ENCODE peak calls at places on chromosomes 6 and 20, in seven cellular contexts. M is K562, V is esophagus squamous epithelium, N is kidney, X is neuronal stem cell, B is HFF-Myc, A is IMR-90. Y is an unnamed sample.

GRCh38 chr6:90450268-90450953 is 136.5 kb downstream of the MAP3K7 start:
- DNase-seq in A (no peak), X (no peak), V (no peak), B (no peak), M (no peak), N (no peak), Y (no peak)

GRCh38 chr6:97394160-97394748 is 111.2 kb upstream of the MMS22L start:
- DNase-seq in V (no peak), A (peak), X (peak), B (peak), M (peak), N (no peak), Y (no peak)

GRCh38 chr6:161434331-161434730 is 160.5 kb upstream of the AGPAT4 start:
- DNase-seq in B (no peak), A (no peak), M (no peak), X (no peak), N (no peak), V (no peak), Y (no peak)

GRCh38 chr6:67759001-67759400 is 876.1 kb upstream of the ADGRB3 start:
- DNase-seq in X (no peak), B (no peak), M (no peak), N (no peak), V (no peak), A (no peak), Y (no peak)

GRCh38 chr20:49573900-49574416 is 6.0 kb upstream of the PTGIS start:
- DNase-seq in V (no peak), X (no peak), M (no peak), B (no peak), A (peak), N (no peak), Y (no peak)

GRCh38 chr6:38973178-38974057 is 75.2 kb upstream of the GLP1R start:
- DNase-seq in V (no peak), N (no peak), A (peak), B (peak), X (no peak), M (peak), Y (peak)

GRCh38 chr6:109093732-109094131 is 914 bp downstream of the SESN1 start:
- DNase-seq in V (no peak), A (peak), N (no peak), X (no peak), B (no peak), M (no peak), Y (no peak)

GRCh38 chr6:170111816-170112582 is 178.9 kb downstream of the DLL1 start:
- DNase-seq in N (peak), B (no peak), A (no peak), X (no peak), V (no peak), M (no peak), Y (no peak)

GRCh38 chr20:63703471-63703975 is 4.3 kb downstream of the ARFRP1 start:
- DNase-seq in V (no peak), N (no peak), M (peak), B (no peak), A (no peak), X (no peak), Y (no peak)

GRCh38 chr20:45044084-45044573 is 56.8 kb downstream of the KCNS1 start:
- DNase-seq in X (peak), V (no peak), M (peak), B (peak), A (peak), N (no peak), Y (peak)

GRCh38 chr6:36364669-36365479 is 22.6 kb downstream of the ETV7 start:
- DNase-seq in V (no peak), N (peak), A (peak), M (no peak), X (no peak), B (no peak), Y (no peak)

GRCh38 chr6:21595265-21595950 is 1.9 kb downstream of the SOX4 start:
- DNase-seq in B (no peak), M (no peak), X (no peak), A (no peak), N (peak), V (no peak), Y (no peak)

GRCh38 chr20:32285621-32286334 is 8.3 kb downstream of the KIF3B start:
- DNase-seq in X (no peak), B (peak), N (no peak), A (peak), V (no peak), M (peak), Y (no peak)

GRCh38 chr6:35948725-35949124 is 27.8 kb upstream of the SRPK1 start:
- DNase-seq in A (peak), V (no peak), B (no peak), X (no peak), N (no peak), M (no peak), Y (no peak)

GRCh38 chr6:80472276-80472675 is 365.8 kb downstream of the BCKDHB start:
- DNase-seq in A (peak), X (no peak), B (no peak), V (no peak), N (no peak), M (no peak), Y (no peak)

GRCh38 chr20:63435552-63435951 is 36.9 kb downstream of the KCNQ2 start:
- DNase-seq in A (peak), B (no peak), N (no peak), V (no peak), M (no peak), X (no peak), Y (no peak)

DNA sequence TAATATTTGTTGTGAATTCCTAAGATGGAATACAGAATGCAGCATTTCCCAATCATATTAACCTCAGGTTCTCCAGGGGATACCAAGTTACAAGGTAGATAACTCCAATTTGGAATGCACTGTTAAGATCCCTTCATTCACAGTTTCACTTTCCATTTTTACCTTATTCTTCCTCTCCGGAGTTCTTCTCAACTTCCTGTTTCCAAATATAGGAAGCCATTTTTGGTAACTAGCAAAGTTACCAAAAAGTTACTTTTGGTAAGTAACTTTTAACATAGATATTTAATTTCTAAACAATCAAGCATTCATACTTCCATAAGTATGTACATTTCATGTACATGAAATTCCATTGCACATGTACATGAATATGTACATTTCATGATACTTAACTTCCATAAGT is 63.5 kb upstream of the PHACTR2 start:
- DNase-seq in A (no peak), M (no peak), N (no peak), V (no peak), X (no peak), B (no peak), Y (no peak)
- H3K4me3 ChIP-seq in A (no peak), M (no peak), N (no peak), V (peak), X (no peak), B (no peak), Y (no peak)

GRCh38 chr6:4794140-4794707 is 18.0 kb downstream of the CDYL start:
- DNase-seq in M (no peak), X (no peak), N (no peak), B (no peak), V (no peak), A (no peak), Y (no peak)
- H3K4me3 ChIP-seq in M (peak), X (no peak), N (no peak), B (no peak), V (no peak), A (no peak), Y (no peak)

DNA sequence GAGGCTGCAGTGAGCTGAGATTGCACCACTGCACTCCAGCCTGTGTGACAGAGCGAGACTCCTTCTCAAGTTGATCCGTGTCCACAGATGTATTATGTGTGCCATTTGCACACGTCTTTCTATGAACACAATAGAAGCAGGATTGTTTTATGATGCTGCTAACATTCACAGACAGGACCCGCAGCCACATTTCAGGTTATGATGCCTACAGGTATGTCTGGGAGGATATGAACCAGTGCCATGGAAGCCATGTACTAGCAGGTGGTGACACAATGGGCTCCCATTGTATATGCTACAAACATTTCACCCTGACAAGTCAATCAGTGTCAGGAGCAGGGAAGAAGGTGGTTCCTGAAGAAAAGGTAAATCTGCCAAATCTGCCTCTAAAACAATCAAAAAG is 4.3 kb downstream of the TRAM2 start:
- DNase-seq in A (no peak), V (no peak), N (no peak), X (no peak), B (no peak), M (no peak), Y (no peak)
- H3K4me3 ChIP-seq in A (no peak), V (peak), N (no peak), X (no peak), B (peak), M (no peak), Y (peak)

GRCh38 chr20:59063358-59064213 is 21.0 kb upstream of the PRELID3B start:
- DNase-seq in V (no peak), M (no peak), X (peak), B (peak), A (peak), N (no peak), Y (no peak)
- H3K4me3 ChIP-seq in V (no peak), M (no peak), X (no peak), B (no peak), A (no peak), N (no peak), Y (no peak)

DNA sequence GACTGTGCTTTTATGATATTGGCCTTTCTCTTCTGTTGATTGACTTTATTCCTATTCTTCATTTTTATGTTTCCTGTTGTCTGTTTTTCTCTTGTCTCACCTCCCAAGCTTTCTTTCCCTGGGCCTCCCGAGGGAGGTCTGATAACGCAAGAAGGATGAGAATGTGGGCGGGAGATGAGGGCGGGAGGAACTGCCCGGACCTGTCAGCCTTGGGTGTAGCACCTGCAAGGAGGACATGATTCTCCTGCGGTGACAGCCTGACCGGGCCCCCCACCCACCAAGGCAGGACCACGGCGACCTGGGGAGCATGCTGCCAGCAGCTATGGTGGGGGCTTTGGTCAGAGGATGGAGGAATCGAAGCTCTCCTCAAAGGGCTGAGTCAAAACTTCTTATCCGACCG is 86.9 kb downstream of the PLEKHG1 start:
- DNase-seq in X (no peak), A (no peak), B (no peak), V (no peak), N (no peak), M (no peak), Y (no peak)
- H3K4me3 ChIP-seq in X (no peak), A (no peak), B (no peak), V (peak), N (no peak), M (no peak), Y (no peak)

DNA sequence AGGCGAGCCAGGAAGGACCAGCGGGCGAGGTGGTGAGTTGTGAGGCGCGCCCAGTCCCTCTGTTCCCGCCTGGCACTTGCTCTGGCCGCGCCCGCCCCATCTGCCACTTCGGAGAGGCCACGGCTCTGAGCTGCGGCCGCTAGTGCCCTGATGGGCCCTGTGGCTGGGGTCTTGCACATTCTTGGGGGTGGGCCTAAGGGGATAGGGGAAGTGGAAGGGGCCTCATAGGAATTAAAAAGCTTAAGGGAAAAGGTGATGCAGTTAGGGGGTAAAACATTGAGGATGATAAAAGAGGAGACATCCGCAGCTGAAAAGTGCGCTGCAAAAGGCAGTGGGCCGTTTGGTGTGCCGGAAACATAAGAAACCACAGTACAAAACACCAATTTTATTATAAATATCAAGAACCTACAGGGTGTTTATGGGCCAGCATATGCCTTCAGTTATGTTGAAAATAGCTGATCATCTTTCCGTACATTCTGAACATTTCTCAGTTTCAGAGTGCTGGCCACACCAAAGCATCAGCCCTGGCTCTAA is 1.1 kb upstream of the PSMB8 start:
- DNase-seq in B (no peak), V (no peak), A (no peak), M (no peak), N (no peak), X (no peak), Y (no peak)
- H3K4me3 ChIP-seq in B (peak), V (peak), A (peak), M (no peak), N (peak), X (peak), Y (peak)

DNA sequence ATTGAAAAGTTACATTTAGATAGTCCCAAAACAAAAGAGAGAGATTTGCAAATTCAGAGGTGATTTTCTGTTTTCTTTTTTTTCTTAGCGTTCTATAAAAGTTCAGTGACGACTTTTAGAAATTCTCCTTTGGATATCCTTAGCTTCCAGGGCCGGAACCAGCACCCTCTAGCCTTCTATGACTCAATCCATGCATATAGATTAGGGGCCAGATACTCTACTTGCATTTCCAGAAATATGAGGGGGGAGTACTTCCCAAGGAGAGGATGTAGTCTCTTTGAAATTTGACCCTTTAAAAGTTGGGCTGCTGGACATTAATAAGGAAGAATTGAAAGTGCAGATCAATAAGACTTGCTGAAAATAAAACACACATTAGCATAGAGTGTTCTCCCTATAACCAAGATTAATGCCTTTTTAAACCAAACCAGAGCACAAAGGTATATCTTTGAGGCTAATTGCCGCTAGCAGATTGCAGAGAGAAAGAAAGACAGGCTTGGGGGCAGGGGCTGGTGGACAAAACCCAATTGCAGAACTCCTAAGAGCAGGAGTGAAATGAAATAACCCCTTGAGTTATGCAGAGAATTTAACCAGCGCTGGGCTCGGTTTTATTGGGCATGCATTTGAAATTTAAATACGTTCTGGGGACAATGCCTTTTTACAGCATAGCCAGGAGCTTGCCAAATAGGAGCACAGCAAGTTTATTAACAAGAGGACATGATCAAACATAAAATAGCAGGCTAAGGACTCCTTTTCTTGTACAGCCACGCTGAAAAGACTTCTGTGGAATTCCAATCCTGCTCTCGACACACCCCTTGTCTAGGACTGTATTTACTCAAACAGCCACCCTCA is 108.1 kb upstream of the SALL4 start:
- DNase-seq in N (no peak), B (no peak), X (peak), V (no peak), A (peak), M (no peak), Y (no peak)
- H3K4me3 ChIP-seq in N (no peak), B (no peak), X (peak), V (no peak), A (no peak), M (no peak), Y (no peak)

DNA sequence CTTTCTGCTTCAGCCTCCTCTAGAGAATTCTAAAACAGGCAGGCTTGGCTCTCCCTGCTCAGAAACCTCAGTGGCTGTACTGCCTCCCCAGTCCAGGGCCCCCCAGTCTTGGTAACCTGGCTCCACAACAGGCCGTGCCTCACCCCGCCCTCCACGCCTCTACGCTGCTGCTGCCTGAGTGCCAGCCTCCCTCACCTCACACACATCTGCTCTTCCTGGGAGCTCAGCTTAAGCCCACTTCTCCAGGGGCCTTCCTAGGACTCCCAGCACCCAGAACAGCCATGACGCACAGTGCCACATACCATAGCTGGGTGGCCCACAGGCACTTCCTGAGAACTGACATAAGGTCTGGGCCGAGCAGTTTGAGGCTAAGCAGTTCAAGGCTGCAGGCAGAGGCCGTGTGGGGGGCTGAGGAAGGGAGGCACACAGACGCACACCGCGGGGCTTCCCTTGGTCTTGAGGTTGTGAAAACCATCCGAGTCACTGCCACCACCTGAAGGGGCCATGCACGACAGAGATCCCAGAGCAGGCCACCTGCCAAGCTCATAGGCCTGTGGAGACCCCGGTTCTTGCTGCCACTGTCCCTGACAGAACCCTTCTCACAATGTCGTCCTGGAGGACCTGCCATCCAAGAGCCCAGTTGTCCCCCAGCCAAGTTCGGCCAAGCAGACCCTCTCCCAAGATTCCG is 42.6 kb downstream of the DSTN start:
- DNase-seq in N (peak), X (no peak), B (no peak), A (peak), V (no peak), M (no peak), Y (peak)
- H3K4me3 ChIP-seq in N (no peak), X (no peak), B (no peak), A (no peak), V (no peak), M (no peak), Y (no peak)